ENCODE peak calls at places on chromosomes 5 and 9, in four cellular contexts. B is A549, N is AG04450, C is fibroblast of the aortic adventitia. J is an unnamed sample.

GRCh38 chr5:61307196-61307590 is 24.9 kb upstream of the ZSWIM6 start:
- DNase-seq in B (no peak), C (no peak), N (no peak), J (no peak)

GRCh38 chr5:111765613-111766012 is 8.6 kb upstream of the NREP start:
- DNase-seq in C (no peak), B (no peak), N (no peak), J (no peak)

GRCh38 chr9:116459576-116459975 is 227.5 kb upstream of the TRIM32 start:
- DNase-seq in C (no peak), B (no peak), N (no peak), J (no peak)

GRCh38 chr5:133404724-133405123 is 207.6 kb downstream of the FSTL4 start:
- DNase-seq in C (no peak), N (no peak), B (peak; percentile 12), J (no peak)

GRCh38 chr5:4511996-4512656 is 628.0 kb upstream of the ADAMTS16 start:
- DNase-seq in C (no peak), B (peak; percentile 12), N (no peak), J (peak; percentile 64)

GRCh38 chr9:109417054-109417453 is 81.1 kb downstream of the PTPN3 start:
- DNase-seq in B (no peak), C (no peak), N (no peak), J (no peak)

GRCh38 chr9:125983681-125984080 is 236.5 kb downstream of the PBX3 start:
- DNase-seq in C (no peak), N (no peak), B (no peak), J (no peak)

GRCh38 chr9:108117775-108118174 is 628.2 kb upstream of the KLF4 start:
- DNase-seq in B (no peak), N (no peak), C (no peak), J (no peak)

GRCh38 chr9:100011062-100011681 is 87.6 kb downstream of the ERP44 start:
- DNase-seq in N (no peak), B (peak; percentile 24), C (peak; percentile 59), J (no peak)

GRCh38 chr5:89059274-89059673 is 176.3 kb upstream of the MEF2C start:
- DNase-seq in B (no peak), N (no peak), C (no peak), J (no peak)

GRCh38 chr5:77632526-77633268 is 5.8 kb downstream of the OTP start:
- DNase-seq in C (no peak), B (no peak), N (no peak), J (no peak)

GRCh38 chr5:3201941-3202340 is 393.7 kb upstream of the IRX1 start:
- DNase-seq in N (no peak), C (no peak), B (no peak), J (no peak)

GRCh38 chr5:54881286-54882005 is 103.9 kb downstream of the ESM1 start:
- DNase-seq in B (no peak), N (no peak), C (no peak), J (no peak)

GRCh38 chr9:16828335-16829281 is 41.9 kb downstream of the BNC2 start:
- DNase-seq in C (peak; percentile 47), N (no peak), B (no peak), J (peak; percentile 10)

GRCh38 chr9:133823189-133824105 is 85.3 kb upstream of the SARDH start:
- DNase-seq in C (no peak), N (no peak), B (no peak), J (no peak)

GRCh38 chr5:107364443-107365096 is 306.2 kb downstream of the EFNA5 start:
- DNase-seq in N (no peak), B (no peak), C (no peak), J (no peak)

GRCh38 chr9:76560481-76560891 is 101.5 kb downstream of the GCNT1 start:
- DNase-seq in B (no peak), C (peak; percentile 85), N (no peak), J (no peak)

GRCh38 chr5:111855356-111855755 is 98.4 kb upstream of the NREP start:
- DNase-seq in C (no peak), N (no peak), B (no peak), J (no peak)

GRCh38 chr5:146731909-146732659 is 146.5 kb downstream of the PPP2R2B start:
- DNase-seq in N (peak; percentile 30), B (peak; percentile 29), C (peak; percentile 95), J (no peak)

GRCh38 chr9:95137587-95138145 is 179.8 kb downstream of the FANCC start:
- DNase-seq in N (no peak), C (no peak), B (no peak), J (no peak)

GRCh38 chr5:8828596-8829321 is 717.1 kb downstream of the SEMA5A start:
- DNase-seq in C (peak; percentile 45), B (no peak), N (no peak), J (no peak)

GRCh38 chr5:178114325-178115135 is 1.2 kb downstream of the N4BP3 start:
- DNase-seq in B (no peak), C (no peak), N (no peak), J (no peak)

GRCh38 chr5:38845555-38846378 is at the start of gene OSMR:
- DNase-seq in C (peak; percentile 99), N (peak; percentile 97), B (peak; percentile 95), J (peak; percentile 32)

GRCh38 chr9:12689233-12689632 is 4.0 kb upstream of the TYRP1 start:
- DNase-seq in C (no peak), N (no peak), B (no peak), J (no peak)

GRCh38 chr5:114393159-114393558 is 31.3 kb downstream of the KCNN2 start:
- DNase-seq in C (no peak), B (no peak), N (no peak), J (no peak)

GRCh38 chr9:6086006-6086655 is 70.7 kb upstream of the RANBP6 start:
- DNase-seq in B (no peak), C (no peak), N (no peak), J (no peak)

GRCh38 chr5:135456238-135457099 is 4.3 kb upstream of the TIFAB start:
- DNase-seq in B (no peak), N (no peak), C (peak; percentile 70), J (no peak)

GRCh38 chr5:119287547-119288073 is 68.2 kb upstream of the TNFAIP8 start:
- DNase-seq in N (no peak), C (peak; percentile 64), B (no peak), J (no peak)

GRCh38 chr9:135906291-135907005 is 898 bp downstream of the CAMSAP1 start:
- DNase-seq in B (no peak), C (peak; percentile 66), N (no peak), J (peak; percentile 25)

GRCh38 chr5:97601651-97602050 is 418.6 kb upstream of the RIOK2 start:
- DNase-seq in N (no peak), B (no peak), C (no peak), J (no peak)

GRCh38 chr5:37043693-37044092 is 167.1 kb downstream of the NIPBL start:
- DNase-seq in B (no peak), C (no peak), N (no peak), J (no peak)

GRCh38 chr9:137989156-137989555 is 111.6 kb downstream of the CACNA1B start:
- DNase-seq in B (no peak), C (no peak), N (no peak), J (no peak)

GRCh38 chr9:107213561-107214028 is 69.5 kb upstream of the RAD23B start:
- DNase-seq in N (peak; percentile 73), B (peak; percentile 73), C (peak; percentile 87), J (no peak)

GRCh38 chr9:14111670-14112069 is 202.3 kb downstream of the NFIB start:
- DNase-seq in C (peak; percentile 35), B (no peak), N (no peak), J (no peak)

GRCh38 chr5:138065102-138065501 is 18.7 kb upstream of the WNT8A start:
- DNase-seq in N (no peak), B (no peak), C (no peak), J (no peak)
- TF ChIP-seq CTCF in N (peak; percentile 33), B (peak; percentile 29), C (peak; percentile 21), J (peak; percentile 35)

GRCh38 chr9:122936464-122936863 is 4.4 kb upstream of the RABGAP1 start:
- DNase-seq in B (no peak), N (no peak), C (no peak), J (no peak)

GRCh38 chr9:122929803-122930354 is 1.4 kb downstream of the ZBTB26 start:
- DNase-seq in C (no peak), N (no peak), B (no peak), J (no peak)

GRCh38 chr9:122931851-122932199 is 513 bp upstream of the ZBTB26 start:
- DNase-seq in C (no peak), B (peak; percentile 26), N (no peak), J (no peak)

GRCh38 chr9:122930541-122930932 is 775 bp downstream of the ZBTB26 start:
- DNase-seq in C (no peak), B (no peak), N (no peak), J (no peak)

DNA sequence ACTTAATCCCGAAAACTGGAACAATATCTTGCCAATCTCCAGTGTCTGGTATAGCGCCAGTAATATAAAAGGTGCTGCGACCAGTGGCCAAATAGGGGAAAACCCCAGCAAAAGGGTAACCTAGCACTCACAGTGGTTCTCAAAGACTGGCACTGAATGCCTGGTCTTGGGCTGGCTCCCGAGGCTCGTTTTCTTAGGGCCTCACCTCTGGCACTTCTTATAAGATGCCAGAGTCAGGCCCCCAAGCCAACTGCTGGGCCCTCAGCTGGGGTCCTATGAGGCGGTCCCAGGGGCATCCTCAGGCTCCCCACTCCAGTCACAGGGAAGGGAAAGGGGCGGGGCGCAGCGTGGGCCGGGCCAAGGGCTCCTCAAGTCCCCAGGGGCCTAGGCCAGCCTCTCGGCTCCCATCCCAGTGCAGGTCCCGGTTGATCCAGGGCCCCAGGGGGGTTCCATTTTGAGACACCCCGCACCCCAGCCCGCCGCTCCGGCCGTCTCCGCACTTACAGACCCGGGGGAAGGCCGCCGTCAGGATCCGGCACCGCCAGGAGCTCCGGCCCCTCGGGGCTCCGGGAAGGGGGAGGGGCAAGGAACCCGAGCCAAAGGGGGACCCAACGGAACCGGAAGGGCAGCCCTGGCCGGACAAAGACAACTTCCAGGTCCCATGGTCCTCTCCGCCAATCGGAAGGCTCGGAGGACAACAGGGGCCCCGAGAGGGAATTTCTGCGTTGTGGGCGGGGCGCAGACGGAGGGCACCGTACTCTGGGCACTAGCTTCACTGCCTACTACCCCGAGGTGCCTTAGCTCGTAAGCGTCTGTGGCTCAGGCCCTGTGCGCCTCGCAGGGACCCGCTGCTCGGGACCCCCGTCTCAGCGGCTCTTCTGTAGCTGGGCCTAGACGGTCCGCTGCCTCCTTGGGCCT is at the start of gene ZBTB26:
- DNase-seq in B (peak; percentile 99), N (no peak), C (peak; percentile 92), J (peak; percentile 89)
- TF ChIP-seq CTCF in B (no peak), N (no peak), C (peak; percentile 2), J (no peak)

DNA sequence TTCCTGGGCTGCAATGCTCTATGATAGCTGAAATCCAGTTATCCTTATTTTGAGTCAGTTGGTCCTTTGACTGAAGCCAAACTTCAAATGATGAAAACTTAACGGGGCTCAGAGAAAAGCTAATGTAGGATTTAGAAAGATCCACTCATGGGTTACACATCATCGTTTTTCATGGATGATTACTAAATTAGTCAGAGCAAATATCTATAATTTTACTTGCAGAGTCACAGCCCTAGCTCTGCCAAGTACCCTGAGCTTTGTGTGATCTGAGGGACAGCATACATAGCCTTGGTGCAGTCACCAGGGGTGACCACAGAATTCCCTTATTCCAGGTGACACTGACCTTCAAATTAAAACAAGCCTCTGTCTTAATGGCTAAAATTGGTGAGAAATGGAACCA is 27.2 kb upstream of the MUSK start:
- DNase-seq in B (no peak), C (peak; percentile 83), N (no peak), J (no peak)
- TF ChIP-seq CTCF in B (no peak), C (no peak), N (no peak), J (no peak)

DNA sequence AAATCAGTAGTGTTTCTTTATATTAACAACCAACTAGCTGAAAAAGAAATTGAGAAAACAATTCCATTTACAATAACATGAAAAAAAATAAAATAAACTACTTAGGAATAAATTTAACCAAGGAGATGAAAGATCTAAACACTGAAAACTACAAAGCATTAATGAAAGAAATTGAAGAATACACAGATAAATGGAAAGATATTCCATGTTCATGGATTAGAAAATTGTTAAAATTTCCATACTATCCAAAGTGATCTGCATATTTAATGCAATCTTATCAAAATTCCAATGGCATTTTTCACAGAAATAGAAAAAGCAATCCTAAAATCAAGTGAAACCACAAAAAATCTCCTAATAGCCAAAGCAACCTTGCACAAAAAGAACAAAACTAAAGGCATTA is 320.2 kb upstream of the GRAMD2B start:
- DNase-seq in N (no peak), C (no peak), B (no peak), J (no peak)
- TF ChIP-seq CTCF in N (no peak), C (no peak), B (no peak), J (no peak)

J was measured in progenitor cell of endocrine pancreas.